ENCODE peak calls at places on chromosomes 6 and 20, in four cellular contexts. E is HTR-8/SVneo, Z is T-helper 9 cell, X is lower leg skin. Y is an unnamed sample.

GRCh38 chr20:37627767-37628130 is 66.1 kb upstream of the CTNNBL1 start:
- DNase-seq in E (no peak), X (no peak), Z (no peak), Y (no peak)

GRCh38 chr20:35329435-35330139 is 37.4 kb upstream of the FAM83C start:
- DNase-seq in Z (peak), X (peak), E (peak), Y (no peak)

GRCh38 chr20:49610701-49611538 is 43.0 kb upstream of the PTGIS start:
- DNase-seq in E (peak), X (peak), Z (peak), Y (peak)

GRCh38 chr6:363291-363690 is 28.3 kb upstream of the IRF4 start:
- DNase-seq in E (no peak), Z (no peak), X (no peak), Y (no peak)

GRCh38 chr6:108737594-108738546 is 110.4 kb upstream of the ARMC2 start:
- DNase-seq in X (peak), Z (no peak), E (peak), Y (peak)

GRCh38 chr6:17907467-17908229 is 79.8 kb downstream of the KIF13A start:
- DNase-seq in E (peak), Z (no peak), X (peak), Y (peak)

GRCh38 chr6:52663120-52663934 is 7.6 kb upstream of the TMEM14A start:
- DNase-seq in E (peak), Z (peak), X (no peak), Y (peak)

GRCh38 chr6:24537771-24538385 is 43.1 kb downstream of the ALDH5A1 start:
- DNase-seq in X (no peak), E (no peak), Z (no peak), Y (no peak)

GRCh38 chr20:63696311-63696627 is 183 bp upstream of the TNFRSF6B start:
- DNase-seq in E (no peak), X (no peak), Z (no peak), Y (peak)

GRCh38 chr6:139855741-139856206 is 481.3 kb upstream of the CITED2 start:
- DNase-seq in E (no peak), X (no peak), Z (no peak), Y (no peak)

GRCh38 chr20:43040427-43040826 is 149.3 kb downstream of the PTPRT start:
- DNase-seq in X (no peak), E (peak), Z (no peak), Y (no peak)

GRCh38 chr20:30630761-30631160 is 626.7 kb upstream of the DEFB115 start:
- DNase-seq in Z (no peak), X (no peak), E (no peak), Y (no peak)

GRCh38 chr20:43746344-43747137 is 19.7 kb upstream of the GTSF1L start:
- DNase-seq in Z (no peak), X (no peak), E (no peak), Y (no peak)

GRCh38 chr6:126811307-126811706 is 307.2 kb upstream of the RSPO3 start:
- DNase-seq in X (no peak), Z (no peak), E (no peak), Y (no peak)

GRCh38 chr6:30779850-30780641 is 35.7 kb upstream of the IER3 start:
- DNase-seq in E (no peak), Z (no peak), X (no peak), Y (no peak)

GRCh38 chr20:14609328-14610221 is 272.2 kb upstream of the FLRT3 start:
- DNase-seq in X (no peak), E (no peak), Z (no peak), Y (no peak)

GRCh38 chr6:106530502-106530901 is 98.8 kb downstream of the RTN4IP1 start:
- DNase-seq in X (no peak), Z (no peak), E (no peak), Y (no peak)